ENCODE peak calls at places on chromosomes 4 and X, in ten cellular contexts. K, P, T, U, B, D, E, C, J and Y are unnamed samples.

GRCh38 chrX:125436855-125437254 is 117.2 kb downstream of the TEX13C start:
- DNase-seq in K (peak), P (no peak), T (no peak), U (no peak), B (no peak), D (peak), E (peak), C (no peak), J (no peak), Y (peak)

GRCh38 chr4:184265566-184266351 is 48.1 kb upstream of the ENPP6 start:
- DNase-seq in K (no peak), P (no peak), T (peak), U (peak), B (no peak), D (no peak), E (no peak), C (no peak), J (peak), Y (no peak)

GRCh38 chrX:130805906-130806305 is 97.1 kb downstream of the ENOX2 start:
- DNase-seq in K (no peak), P (no peak), T (no peak), U (peak), B (no peak), D (no peak), E (no peak), C (no peak), J (no peak), Y (no peak)

GRCh38 chr4:168743576-168743975 is 246.7 kb downstream of the PALLD start:
- DNase-seq in K (no peak), P (no peak), T (no peak), U (no peak), B (no peak), D (no peak), E (no peak), C (no peak), J (no peak), Y (no peak)

GRCh38 chr4:94571720-94572119 is 120.0 kb downstream of the PDLIM5 start:
- DNase-seq in K (no peak), P (no peak), T (no peak), U (no peak), B (no peak), D (no peak), E (no peak), C (no peak), J (no peak), Y (no peak)

GRCh38 chr4:172125438-172125837 is 312.2 kb downstream of the GALNTL6 start:
- DNase-seq in K (no peak), P (no peak), T (no peak), U (no peak), B (no peak), D (no peak), E (no peak), C (no peak), J (no peak), Y (no peak)

GRCh38 chr4:121764702-121765367 is at the start of gene SMIM43:
- DNase-seq in K (peak), P (no peak), T (peak), U (no peak), B (no peak), D (peak), E (peak), C (no peak), J (no peak), Y (peak)

GRCh38 chrX:40153335-40154221 is 55.8 kb upstream of the BCOR start:
- DNase-seq in K (peak), P (peak), T (peak), U (no peak), B (peak), D (peak), E (no peak), C (no peak), J (peak), Y (peak)

GRCh38 chr4:26489101-26489669 is 1.1 kb downstream of the CCKAR start:
- DNase-seq in K (no peak), P (no peak), T (no peak), U (no peak), B (no peak), D (no peak), E (no peak), C (no peak), J (no peak), Y (no peak)

GRCh38 chr4:182925298-182925738 is 8.1 kb upstream of the DCTD start:
- DNase-seq in K (peak), P (peak), T (peak), U (peak), B (no peak), D (peak), E (peak), C (no peak), J (peak), Y (peak)

GRCh38 chr4:101366331-101366730 is 19.0 kb upstream of the PPP3CA start:
- DNase-seq in K (no peak), P (no peak), T (peak), U (peak), B (no peak), D (no peak), E (no peak), C (no peak), J (no peak), Y (no peak)

GRCh38 chr4:7908668-7909067 is 31.0 kb downstream of the AFAP1 start:
- DNase-seq in K (no peak), P (no peak), T (no peak), U (no peak), B (no peak), D (no peak), E (no peak), C (no peak), J (no peak), Y (no peak)

GRCh38 chr4:38193464-38193863 is 233.3 kb downstream of the PTTG2 start:
- DNase-seq in K (no peak), P (no peak), T (no peak), U (no peak), B (no peak), D (no peak), E (no peak), C (no peak), J (no peak), Y (no peak)

GRCh38 chrX:10326578-10326977 is 169.8 kb downstream of the CLCN4 start:
- DNase-seq in K (no peak), P (no peak), T (peak), U (no peak), B (no peak), D (no peak), E (no peak), C (peak), J (peak), Y (no peak)

GRCh38 chr4:175499735-175500352 is 312.2 kb downstream of the GPM6A start:
- DNase-seq in K (no peak), P (no peak), T (no peak), U (no peak), B (no peak), D (no peak), E (no peak), C (no peak), J (no peak), Y (no peak)

GRCh38 chrX:123084797-123085196 is 99.3 kb upstream of the GRIA3 start:
- DNase-seq in K (no peak), P (no peak), T (peak), U (peak), B (no peak), D (no peak), E (no peak), C (peak), J (no peak), Y (no peak)

GRCh38 chr4:189600598-189601435 is 339.9 kb upstream of the FRG1 start:
- DNase-seq in K (no peak), P (no peak), T (no peak), U (no peak), B (no peak), D (peak), E (no peak), C (no peak), J (no peak), Y (no peak)

GRCh38 chr4:25970241-25970675 is 56.2 kb downstream of the SMIM20 start:
- DNase-seq in K (no peak), P (no peak), T (peak), U (no peak), B (no peak), D (no peak), E (no peak), C (no peak), J (no peak), Y (peak)

GRCh38 chr4:25020240-25020639 is 10.5 kb downstream of the LGI2 start:
- DNase-seq in K (no peak), P (no peak), T (no peak), U (no peak), B (no peak), D (peak), E (no peak), C (peak), J (peak), Y (no peak)

GRCh38 chr4:175671491-175671934 is 140.6 kb downstream of the GPM6A start:
- DNase-seq in K (peak), P (no peak), T (peak), U (peak), B (no peak), D (peak), E (peak), C (no peak), J (peak), Y (peak)

GRCh38 chr4:138555584-138555983 is 313.4 kb upstream of the SLC7A11 start:
- DNase-seq in K (peak), P (no peak), T (no peak), U (no peak), B (no peak), D (peak), E (peak), C (no peak), J (no peak), Y (no peak)

GRCh38 chr4:69749771-69750170 is 10.6 kb downstream of the SULT1B1 start:
- DNase-seq in K (no peak), P (no peak), T (peak), U (peak), B (no peak), D (no peak), E (no peak), C (no peak), J (no peak), Y (no peak)

GRCh38 chr4:169249214-169249973 is 21.4 kb downstream of the SH3RF1 start:
- DNase-seq in K (no peak), P (no peak), T (no peak), U (peak), B (no peak), D (peak), E (no peak), C (no peak), J (peak), Y (no peak)

GRCh38 chrX:151973262-151973661 is 1.2 kb downstream of the GABRE start:
- DNase-seq in K (no peak), P (no peak), T (peak), U (no peak), B (no peak), D (no peak), E (no peak), C (no peak), J (no peak), Y (no peak)

GRCh38 chr4:187617117-187617516 is 378.5 kb upstream of the ZFP42 start:
- DNase-seq in K (no peak), P (no peak), T (no peak), U (no peak), B (no peak), D (no peak), E (no peak), C (no peak), J (no peak), Y (no peak)

GRCh38 chrX:70979136-70979762 is 48.4 kb upstream of the SLC7A3 start:
- DNase-seq in K (peak), P (no peak), T (peak), U (peak), B (no peak), D (peak), E (peak), C (peak), J (peak), Y (no peak)

GRCh38 chr4:56976878-56977320 is 507 bp downstream of the NOA1 start:
- DNase-seq in K (peak), P (peak), T (peak), U (no peak), B (peak), D (peak), E (peak), C (no peak), J (peak), Y (peak)

GRCh38 chr4:16582526-16582925 is 315.9 kb downstream of the LDB2 start:
- DNase-seq in K (peak), P (no peak), T (no peak), U (no peak), B (no peak), D (no peak), E (peak), C (no peak), J (no peak), Y (peak)

GRCh38 chrX:332496-332860 is 13.9 kb upstream of the GTPBP6 start:
- DNase-seq in K (no peak), P (no peak), T (no peak), U (no peak), B (no peak), D (no peak), E (no peak), C (no peak), J (no peak), Y (no peak)

GRCh38 chr4:2950221-2950989 is 12.8 kb downstream of the NOP14 start:
- DNase-seq in K (no peak), P (no peak), T (no peak), U (no peak), B (no peak), D (no peak), E (no peak), C (no peak), J (no peak), Y (no peak)

GRCh38 chr4:7186516-7187296 is 5.6 kb upstream of the SORCS2 start:
- DNase-seq in K (no peak), P (no peak), T (no peak), U (no peak), B (no peak), D (no peak), E (no peak), C (no peak), J (no peak), Y (no peak)

GRCh38 chr4:22454955-22455354 is 60.9 kb downstream of the ADGRA3 start:
- DNase-seq in K (no peak), P (no peak), T (no peak), U (no peak), B (no peak), D (peak), E (peak), C (no peak), J (no peak), Y (no peak)

GRCh38 chrX:151729056-151729725 is 5.4 kb upstream of the CNGA2 start:
- DNase-seq in K (no peak), P (no peak), T (no peak), U (no peak), B (no peak), D (no peak), E (no peak), C (no peak), J (no peak), Y (no peak)

GRCh38 chr4:71389149-71389840 is 50.5 kb downstream of the SLC4A4 start:
- DNase-seq in K (no peak), P (no peak), T (no peak), U (peak), B (no peak), D (peak), E (no peak), C (no peak), J (no peak), Y (no peak)